ENCODE peak calls at places on chromosomes 13 and 19, in six cellular contexts. L, Z, O, C, W and K are unnamed samples.

GRCh38 chr19:18281082-18282020 is at the start of gene JUND:
- DNase-seq in C (peak; percentile 95), Z (peak; percentile 97), W (peak; percentile 95), L (peak; percentile 78), O (peak; percentile 99), K (peak; percentile 99)

GRCh38 chr19:52492201-52492960 is 35.1 kb upstream of the ZNF808 start:
- DNase-seq in W (no peak), C (no peak), Z (no peak), O (peak; percentile 44), L (no peak), K (no peak)

GRCh38 chr13:80630685-80631121 is 289.8 kb upstream of the SPRY2 start:
- DNase-seq in O (no peak), W (no peak), C (no peak), L (peak; percentile 6), Z (no peak), K (no peak)

GRCh38 chr19:58007285-58007684 is 4.7 kb upstream of the ZNF606 start:
- DNase-seq in L (no peak), W (no peak), Z (no peak), O (no peak), C (no peak), K (no peak)

GRCh38 chr13:108902557-108903155 is 273.2 kb downstream of the MYO16 start:
- DNase-seq in C (no peak), O (no peak), W (peak; percentile 29), L (no peak), Z (no peak), K (no peak)

GRCh38 chr13:113117335-113117872 is 5.2 kb upstream of the F10 start:
- DNase-seq in Z (no peak), L (no peak), W (no peak), O (no peak), C (no peak), K (no peak)

GRCh38 chr19:55597493-55597892 is 1.8 kb downstream of the FIZ1 start:
- DNase-seq in L (no peak), O (no peak), C (no peak), W (no peak), Z (no peak), K (no peak)

GRCh38 chr19:18768997-18769891 is 21.9 kb downstream of the COMP start:
- DNase-seq in C (no peak), L (no peak), O (no peak), W (no peak), Z (no peak), K (no peak)

GRCh38 chr13:33649212-33649917 is 168.6 kb upstream of the RFC3 start:
- DNase-seq in L (no peak), O (no peak), C (peak; percentile 59), Z (no peak), W (no peak), K (no peak)

GRCh38 chr13:84870190-84870589 is 929.0 kb downstream of the SLITRK6 start:
- DNase-seq in W (no peak), O (no peak), L (no peak), Z (no peak), C (no peak), K (no peak)

GRCh38 chr19:31725051-31725450 is 375.8 kb upstream of the TSHZ3 start:
- DNase-seq in Z (no peak), L (no peak), C (no peak), O (no peak), W (no peak), K (no peak)

GRCh38 chr13:94178625-94179244 is 300.7 kb downstream of the DCT start:
- DNase-seq in W (no peak), C (peak; percentile 82), L (no peak), O (no peak), Z (no peak), K (no peak)

GRCh38 chr13:39777527-39778061 is 122.1 kb downstream of the COG6 start:
- DNase-seq in O (no peak), L (peak; percentile 95), W (no peak), C (no peak), Z (no peak), K (peak; percentile 25)

GRCh38 chr13:75250526-75251183 is 231.3 kb downstream of the TBC1D4 start:
- DNase-seq in O (no peak), Z (no peak), W (no peak), C (no peak), L (no peak), K (no peak)

GRCh38 chr13:67238277-67238859 is 8.2 kb upstream of the PCDH9 start:
- DNase-seq in Z (no peak), C (peak; percentile 9), O (peak; percentile 31), L (no peak), W (no peak), K (no peak)

GRCh38 chr13:82833928-82834327 is 1048.3 kb downstream of the SLITRK1 start:
- DNase-seq in O (no peak), C (no peak), Z (no peak), W (no peak), L (peak; percentile 3), K (no peak)

GRCh38 chr13:34816118-34816517 is 126.0 kb upstream of the NBEA start:
- DNase-seq in W (no peak), O (no peak), Z (no peak), C (no peak), L (no peak), K (no peak)

GRCh38 chr19:47380559-47380958 is 31.4 kb downstream of the DHX34 start:
- DNase-seq in C (no peak), Z (no peak), L (no peak), W (no peak), O (no peak), K (no peak)

GRCh38 chr13:24506698-24507335 is 5.8 kb downstream of the PARP4 start:
- DNase-seq in L (no peak), C (no peak), W (no peak), O (no peak), Z (no peak), K (no peak)

GRCh38 chr19:51123381-51124186 is 1.1 kb upstream of the SIGLEC9 start:
- DNase-seq in L (no peak), C (no peak), W (no peak), Z (peak; percentile 24), O (no peak), K (no peak)

GRCh38 chr13:110425444-110425780 is 118.3 kb downstream of the COL4A2 start:
- DNase-seq in Z (no peak), W (no peak), C (no peak), O (no peak), L (no peak), K (no peak)

GRCh38 chr13:111938743-111939142 is 128.2 kb upstream of the SOX1 start:
- DNase-seq in C (no peak), W (no peak), L (no peak), Z (no peak), O (no peak), K (no peak)

GRCh38 chr19:3494559-3494958 is 5.9 kb downstream of the DOHH start:
- DNase-seq in L (no peak), Z (peak; percentile 32), W (no peak), O (no peak), C (no peak), K (peak; percentile 57)

GRCh38 chr19:10567696-10568443 is 909 bp downstream of the CDKN2D start:
- DNase-seq in O (no peak), Z (no peak), L (no peak), C (peak; percentile 32), W (no peak), K (no peak)

GRCh38 chr13:114154476-114154875 is 22.1 kb upstream of the RASA3 start:
- DNase-seq in C (no peak), O (no peak), L (no peak), Z (no peak), W (no peak), K (no peak)